ENCODE peak calls at places on chromosome 19, in eight cellular contexts. Y is suprapubic skin, W is upper lobe of left lung, P is sigmoid colon, E is transverse colon, R is K562, X is right lobe of liver, D is A549. V is an unnamed sample. For H3K9me3, the result is how much of the 10 kb centered on the place peaks cover.

GRCh38 chr19:8148410-8149231 is 771 bp downstream of the FBN3 start:
- DNase-seq in Y (no peak), W (peak), P (no peak), E (no peak), R (peak), X (no peak), D (peak), V (no peak)

GRCh38 chr19:54188224-54188871 is 1.0 kb downstream of the MBOAT7 start:
- DNase-seq in Y (no peak), W (no peak), P (no peak), E (no peak), R (peak), X (no peak), D (peak), V (no peak)

GRCh38 chr19:47089767-47090350 is 23.7 kb downstream of the ZC3H4 start:
- DNase-seq in Y (no peak), W (no peak), P (no peak), E (no peak), R (no peak), X (no peak), D (no peak), V (no peak)

GRCh38 chr19:7869453-7869909 is 4.7 kb downstream of the PRR36 start:
- DNase-seq in Y (no peak), W (peak), P (no peak), E (peak), R (peak), X (peak), D (peak), V (no peak)

GRCh38 chr19:19227217-19227616 is 15.5 kb downstream of the NCAN start:
- DNase-seq in Y (no peak), W (no peak), P (no peak), E (no peak), R (no peak), X (no peak), D (no peak), V (no peak)

GRCh38 chr19:46615966-46616365 is 8.9 kb downstream of the PTGIR start:
- DNase-seq in Y (no peak), W (no peak), P (no peak), E (no peak), R (no peak), X (no peak), D (no peak), V (no peak)

GRCh38 chr19:7852851-7853759 is 21.1 kb downstream of the PRR36 start:
- DNase-seq in Y (no peak), W (peak), P (no peak), E (peak), R (peak), X (peak), D (peak), V (no peak)

GRCh38 chr19:2775556-2776430 is 7.3 kb downstream of the SGTA start:
- DNase-seq in Y (no peak), W (peak), P (no peak), E (peak), R (peak), X (peak), D (no peak), V (peak)

GRCh38 chr19:30877591-30878230 is 471.5 kb downstream of the TSHZ3 start:
- DNase-seq in Y (no peak), W (peak), P (no peak), E (no peak), R (no peak), X (no peak), D (no peak), V (no peak)

GRCh38 chr19:37983153-37983552 is 76.1 kb downstream of the SIPA1L3 start:
- DNase-seq in Y (no peak), W (no peak), P (no peak), E (no peak), R (no peak), X (no peak), D (no peak), V (no peak)

GRCh38 chr19:1389033-1389940 is 5.6 kb downstream of the NDUFS7 start:
- DNase-seq in Y (no peak), W (no peak), P (no peak), E (no peak), R (no peak), X (no peak), D (no peak), V (no peak)

GRCh38 chr19:21434967-21435544 is 38.1 kb downstream of the ZNF493 start:
- DNase-seq in Y (no peak), W (no peak), P (no peak), E (no peak), R (no peak), X (no peak), D (no peak), V (no peak)

GRCh38 chr19:15288146-15288963 is 44.0 kb downstream of the BRD4 start:
- DNase-seq in Y (no peak), W (no peak), P (peak), E (no peak), R (no peak), X (no peak), D (no peak), V (no peak)

GRCh38 chr19:21023901-21024300 is 3.4 kb downstream of the ZNF430 start:
- DNase-seq in Y (no peak), W (no peak), P (no peak), E (no peak), R (no peak), X (no peak), D (no peak), V (no peak)

GRCh38 chr19:6233827-6234511 is 45.8 kb downstream of the MLLT1 start:
- DNase-seq in Y (no peak), W (peak), P (no peak), E (no peak), R (peak), X (peak), D (no peak), V (no peak)

GRCh38 chr19:57016491-57016890 is 103.3 kb upstream of the USP29 start:
- DNase-seq in Y (no peak), W (no peak), P (peak), E (no peak), R (no peak), X (no peak), D (no peak), V (no peak)

GRCh38 chr19:47122359-47123335 is 8.0 kb upstream of the SAE1 start:
- DNase-seq in Y (no peak), W (no peak), P (no peak), E (no peak), R (no peak), X (no peak), D (peak), V (no peak)

GRCh38 chr19:52749780-52750179 is 14.9 kb upstream of the ZNF611 start:
- DNase-seq in Y (no peak), W (no peak), P (no peak), E (no peak), R (no peak), X (no peak), D (no peak), V (no peak)

GRCh38 chr19:55069859-55070225 is 5.8 kb upstream of the EPS8L1 start:
- DNase-seq in Y (no peak), W (no peak), P (no peak), E (no peak), R (no peak), X (no peak), D (no peak), V (no peak)

GRCh38 chr19:4379383-4380253 is 20.7 kb downstream of the SH3GL1 start:
- DNase-seq in Y (no peak), W (peak), P (peak), E (no peak), R (no peak), X (peak), D (peak), V (no peak)

GRCh38 chr19:35438527-35438926 is 9.5 kb upstream of the FFAR2 start:
- DNase-seq in Y (no peak), W (no peak), P (no peak), E (no peak), R (no peak), X (peak), D (no peak), V (no peak)

GRCh38 chr19:18942692-18943091 is 1.7 kb upstream of the HOMER3 start:
- DNase-seq in Y (no peak), W (no peak), P (no peak), E (no peak), R (no peak), X (no peak), D (no peak), V (no peak)

GRCh38 chr19:4067396-4068057 is 828 bp upstream of the ZBTB7A start:
- DNase-seq in Y (no peak), W (peak), P (no peak), E (no peak), R (peak), X (no peak), D (no peak), V (no peak)

GRCh38 chr19:7874080-7874856 is at the start of gene PRR36:
- DNase-seq in Y (no peak), W (peak), P (no peak), E (no peak), R (peak), X (no peak), D (peak), V (no peak)

GRCh38 chr19:34215666-34216038 is 38.7 kb upstream of the GARRE1 start:
- DNase-seq in Y (no peak), W (no peak), P (no peak), E (no peak), R (no peak), X (no peak), D (no peak), V (no peak)

GRCh38 chr19:2960120-2960519 is 15.3 kb upstream of the ZNF77 start:
- DNase-seq in Y (no peak), W (no peak), P (no peak), E (no peak), R (no peak), X (no peak), D (no peak), V (no peak)

GRCh38 chr19:485122-485521 is 11.2 kb upstream of the MADCAM1 start:
- DNase-seq in Y (no peak), W (no peak), P (no peak), E (no peak), R (no peak), X (no peak), D (no peak), V (no peak)

GRCh38 chr19:2624537-2625091 is 77.9 kb downstream of the GNG7 start:
- DNase-seq in Y (no peak), W (peak), P (peak), E (no peak), R (no peak), X (peak), D (no peak), V (no peak)

GRCh38 chr19:33713194-33713593 is 83.5 kb upstream of the KCTD15 start:
- DNase-seq in Y (no peak), W (no peak), P (peak), E (no peak), R (no peak), X (no peak), D (no peak), V (no peak)

GRCh38 chr19:29843180-29844051 is 31.6 kb downstream of the CCNE1 start:
- DNase-seq in Y (no peak), W (no peak), P (peak), E (peak), R (peak), X (peak), D (no peak), V (no peak)

GRCh38 chr19:47511128-47511517 is 3.7 kb downstream of the NAPA start:
- DNase-seq in Y (no peak), W (peak), P (no peak), E (no peak), R (no peak), X (peak), D (no peak), V (no peak)

GRCh38 chr19:16205205-16206045 is 7.7 kb downstream of the AP1M1 start:
- DNase-seq in Y (no peak), W (no peak), P (peak), E (no peak), R (no peak), X (peak), D (no peak), V (no peak)

GRCh38 chr19:54351474-54351873 is 12.5 kb upstream of the LILRA4 start:
- DNase-seq in Y (no peak), W (no peak), P (no peak), E (no peak), R (no peak), X (no peak), D (no peak), V (no peak)

GRCh38 chr19:2426661-2427322 is 594 bp downstream of the TIMM13 start:
- DNase-seq in Y (no peak), W (peak), P (peak), E (peak), R (peak), X (peak), D (peak), V (no peak)

GRCh38 chr19:55075366-55075998 is at the start of gene EPS8L1:
- DNase-seq in Y (no peak), W (peak), P (no peak), E (peak), R (no peak), X (peak), D (no peak), V (no peak)

GRCh38 chr19:3813473-3814392 is 27.6 kb upstream of the MATK start:
- DNase-seq in Y (no peak), W (no peak), P (no peak), E (no peak), R (no peak), X (no peak), D (no peak), V (no peak)

GRCh38 chr19:34215006-34215665 is 39.2 kb upstream of the GARRE1 start:
- DNase-seq in Y (no peak), W (no peak), P (no peak), E (no peak), R (no peak), X (no peak), D (no peak), V (no peak)

GRCh38 chr19:51593969-51594773 is 23.1 kb downstream of the ZNF175 start:
- DNase-seq in Y (peak), W (peak), P (peak), E (peak), R (peak), X (peak), D (peak), V (peak)
- TF ChIP-seq POLR2A in Y (no peak), W (no peak), P (no peak), E (no peak), R (no peak), X (no peak), D (peak), V (no peak)

GRCh38 chr19:42285988-42286348 is 16.0 kb upstream of the PRR19 start:
- DNase-seq in Y (no peak), W (no peak), P (peak), E (no peak), R (no peak), X (no peak), D (no peak), V (no peak)
- H3K4me3 ChIP-seq in Y (peak), W (no peak), P (peak), E (no peak), R (no peak), X (no peak), D (no peak), V (peak)

DNA sequence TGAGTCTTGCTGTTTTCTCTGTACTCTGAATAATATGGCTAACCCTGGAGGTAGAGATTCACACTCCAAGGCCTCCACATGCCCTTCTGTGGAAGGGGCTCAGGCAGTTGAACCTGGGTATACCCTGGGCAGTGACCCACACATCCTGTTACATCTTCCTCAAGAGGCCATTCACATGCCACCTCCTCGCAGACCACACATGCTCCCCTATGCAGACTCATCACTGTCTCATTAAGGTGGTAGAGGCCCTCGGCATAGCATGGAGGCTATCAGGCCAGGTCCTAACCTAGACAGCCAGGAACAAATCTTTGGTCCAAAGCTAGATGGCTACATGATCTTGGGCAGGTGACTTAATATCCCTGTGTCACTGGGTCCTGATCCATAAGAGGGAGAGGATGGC is 363.9 kb upstream of the ZNF507 start:
- DNase-seq in Y (no peak), W (no peak), P (no peak), E (no peak), R (no peak), X (no peak), D (no peak), V (no peak)
- H3K9me3 ChIP-seq in Y (under half), W (under half), P (under half), E (under half), R (under half), X (under half), D (under half), V (under half)

GRCh38 chr19:10260141-10260584 is 8.1 kb downstream of the MRPL4 start:
- DNase-seq in Y (no peak), W (peak), P (no peak), E (no peak), R (peak), X (no peak), D (no peak), V (no peak)
- TF ChIP-seq POLR2A in Y (no peak), W (no peak), P (no peak), E (no peak), R (peak), X (no peak), D (no peak), V (no peak)

GRCh38 chr19:17871878-17872250 is at the start of gene SLC5A5:
- DNase-seq in Y (no peak), W (no peak), P (no peak), E (no peak), R (no peak), X (no peak), D (no peak), V (no peak)
- H3K4me3 ChIP-seq in Y (peak), W (no peak), P (peak), E (peak), R (no peak), X (no peak), D (no peak), V (peak)

GRCh38 chr19:22472180-22472637 is 50.1 kb upstream of the ZNF98 start:
- DNase-seq in Y (no peak), W (no peak), P (no peak), E (no peak), R (no peak), X (no peak), D (no peak), V (no peak)
- H3K9me3 ChIP-seq in Y (half or more), W (half or more), P (under half), E (half or more), R (under half), X (under half), D (half or more), V (half or more)

GRCh38 chr19:44749994-44750393 is 1.5 kb downstream of the BCL3 start:
- DNase-seq in Y (no peak), W (no peak), P (no peak), E (no peak), R (no peak), X (no peak), D (peak), V (no peak)

GRCh38 chr19:44746946-44747738 is 1.4 kb upstream of the BCL3 start:
- DNase-seq in Y (peak), W (peak), P (peak), E (peak), R (peak), X (peak), D (peak), V (peak)

GRCh38 chr19:44747739-44748425 is 626 bp upstream of the BCL3 start:
- DNase-seq in Y (peak), W (peak), P (peak), E (peak), R (no peak), X (peak), D (peak), V (no peak)

GRCh38 chr19:44749318-44749717 is 810 bp downstream of the BCL3 start:
- DNase-seq in Y (no peak), W (no peak), P (no peak), E (no peak), R (no peak), X (no peak), D (no peak), V (no peak)

DNA sequence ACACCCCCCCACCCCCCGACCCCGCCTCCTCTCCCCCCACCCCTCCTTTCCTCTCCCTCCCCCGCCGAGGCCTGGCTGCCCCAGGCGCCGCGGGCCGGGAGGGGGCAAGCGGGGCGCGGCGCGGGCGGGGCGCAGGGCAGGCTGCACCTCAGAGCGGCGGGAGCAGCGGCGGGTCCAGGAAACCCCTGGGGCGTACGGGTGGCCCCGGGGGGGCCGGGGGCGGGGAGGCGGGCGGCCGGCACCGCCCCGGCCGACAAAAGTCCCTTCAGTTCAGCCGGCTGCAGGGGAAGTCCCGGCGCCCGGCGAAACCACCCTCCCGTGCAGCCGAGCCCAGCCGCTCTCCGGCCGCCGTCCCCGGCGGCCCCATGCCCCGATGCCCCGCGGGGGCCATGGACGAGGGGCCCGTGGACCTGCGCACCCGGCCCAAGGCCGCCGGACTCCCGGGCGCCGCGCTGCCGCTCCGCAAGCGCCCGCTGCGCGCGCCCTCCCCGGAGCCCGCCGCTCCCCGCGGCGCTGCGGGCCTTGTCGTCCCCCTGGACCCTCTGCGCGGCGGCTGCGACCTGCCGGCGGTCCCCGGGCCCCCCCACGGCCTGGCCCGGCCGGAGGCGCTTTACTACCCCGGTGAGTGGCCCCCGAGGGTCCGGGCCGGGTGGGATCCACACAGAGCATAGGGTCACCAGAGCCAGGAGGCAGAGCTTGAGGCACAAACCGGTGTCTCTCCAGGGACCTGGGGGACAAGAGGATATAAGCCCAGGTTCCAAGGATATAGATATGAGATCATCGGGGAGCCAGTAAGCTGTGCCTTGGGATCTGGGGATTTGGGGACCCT is at the start of gene BCL3:
- DNase-seq in Y (no peak), W (peak), P (peak), E (peak), R (peak), X (peak), D (peak), V (no peak)
- TF ChIP-seq POLR2A in Y (no peak), W (peak), P (no peak), E (peak), R (no peak), X (peak), D (peak), V (no peak)

GRCh38 chr19:49614096-49614857 is 23.3 kb downstream of the PRR12 start:
- DNase-seq in Y (no peak), W (no peak), P (no peak), E (no peak), R (no peak), X (no peak), D (peak), V (no peak)

GRCh38 chr19:49616945-49617344 is 23.0 kb downstream of the RRAS start:
- DNase-seq in Y (no peak), W (no peak), P (no peak), E (no peak), R (no peak), X (no peak), D (no peak), V (no peak)

GRCh38 chr19:49615861-49616260 is 24.1 kb downstream of the RRAS start:
- DNase-seq in Y (no peak), W (no peak), P (no peak), E (no peak), R (no peak), X (no peak), D (no peak), V (no peak)

GRCh38 chr19:49616532-49616931 is 23.4 kb downstream of the RRAS start:
- DNase-seq in Y (no peak), W (no peak), P (no peak), E (no peak), R (no peak), X (no peak), D (no peak), V (no peak)

GRCh38 chr19:49613374-49613773 is 22.4 kb downstream of the PRR12 start:
- DNase-seq in Y (no peak), W (no peak), P (no peak), E (no peak), R (no peak), X (no peak), D (peak), V (no peak)
- H3K4me3 ChIP-seq in Y (no peak), W (no peak), P (no peak), E (no peak), R (no peak), X (no peak), D (no peak), V (no peak)

V was measured in esophagus squamous epithelium.